ENCODE peak calls at places on chromosomes 7 and 10, in eight cellular contexts. U is GM10248, L is IMR-90, G is GM13976, H is activated B cell treated with CpG ODN at 0.5 μM for 24 hours, D is fibroblast of mammary gland, V is astrocyte of the spinal cord, R is body of pancreas. N is an unnamed sample.

GRCh38 chr7:92991190-92991589 is 126.6 kb downstream of the SAMD9 start:
- DNase-seq in U (no peak), H (no peak), V (no peak), G (no peak), L (no peak), R (no peak), D (no peak), N (no peak)

GRCh38 chr10:17348111-17349008 is 106.0 kb downstream of the ST8SIA6 start:
- DNase-seq in H (no peak), U (no peak), G (no peak), L (peak), D (peak), R (peak), V (peak), N (no peak)

GRCh38 chr7:333399-333776 is 43.4 kb downstream of the FOXL3 start:
- DNase-seq in D (no peak), V (peak), U (no peak), G (no peak), H (no peak), R (peak), L (no peak), N (no peak)

GRCh38 chr7:134605978-134606923 is 40.4 kb upstream of the BPGM start:
- DNase-seq in L (peak), G (peak), U (peak), H (no peak), V (peak), D (peak), R (peak), N (peak)

GRCh38 chr7:36573066-36573465 is 151.2 kb downstream of the AOAH start:
- DNase-seq in G (no peak), H (no peak), D (no peak), U (no peak), L (no peak), R (no peak), V (no peak), N (no peak)

GRCh38 chr7:116525298-116525912 is 569 bp downstream of the CAV1 start:
- DNase-seq in G (peak), V (no peak), U (peak), R (peak), L (no peak), H (no peak), D (no peak), N (peak)

GRCh38 chr7:35781200-35781701 is 19.6 kb upstream of the SEPTIN7 start:
- DNase-seq in R (no peak), L (peak), V (no peak), H (no peak), G (no peak), U (no peak), D (peak), N (no peak)

GRCh38 chr7:151690597-151690996 is 170.9 kb upstream of the RHEB start:
- DNase-seq in G (no peak), R (no peak), V (no peak), L (peak), D (peak), H (no peak), U (no peak), N (no peak)

GRCh38 chr7:120988591-120989299 is at the start of gene CPED1:
- DNase-seq in D (peak), G (peak), U (peak), V (peak), L (peak), R (peak), H (peak), N (peak)

GRCh38 chr10:4725917-4726606 is 99.9 kb upstream of the AKR1E2 start:
- DNase-seq in L (peak), V (peak), D (peak), G (no peak), U (no peak), R (no peak), H (no peak), N (no peak)

GRCh38 chr7:82241371-82241770 is 202.2 kb downstream of the CACNA2D1 start:
- DNase-seq in G (no peak), L (no peak), R (no peak), D (no peak), V (no peak), H (no peak), U (no peak), N (no peak)

GRCh38 chr7:132519936-132520335 is 56.3 kb downstream of the PLXNA4 start:
- DNase-seq in L (no peak), H (no peak), V (peak), G (no peak), D (no peak), R (no peak), U (no peak), N (no peak)

GRCh38 chr10:96857613-96858012 is 25.5 kb downstream of the LCOR start:
- DNase-seq in G (no peak), L (no peak), H (no peak), R (no peak), U (no peak), V (no peak), D (no peak), N (no peak)

GRCh38 chr10:25493122-25493893 is 318.5 kb downstream of the GPR158 start:
- DNase-seq in V (peak), U (no peak), L (peak), G (no peak), R (no peak), H (no peak), D (peak), N (no peak)

GRCh38 chr7:87413029-87413428 is 62.5 kb downstream of the ABCB4 start:
- DNase-seq in U (no peak), H (no peak), G (no peak), V (peak), L (peak), D (peak), R (no peak), N (no peak)

GRCh38 chr10:35208949-35209613 is 82.4 kb downstream of the CREM start:
- DNase-seq in V (no peak), H (no peak), G (no peak), D (no peak), R (no peak), U (no peak), L (no peak), N (no peak)

GRCh38 chr10:5811387-5811821 is 1.8 kb downstream of the GDI2 start:
- DNase-seq in V (peak), H (no peak), G (no peak), R (no peak), D (peak), U (no peak), L (peak), N (no peak)

GRCh38 chr10:78207776-78208175 is 174.1 kb downstream of the RPS24 start:
- DNase-seq in D (peak), V (peak), R (no peak), H (no peak), L (no peak), G (no peak), U (no peak), N (no peak)

GRCh38 chr10:108203905-108204527 is 1039.5 kb upstream of the SORCS1 start:
- DNase-seq in R (no peak), G (no peak), U (no peak), H (no peak), V (no peak), L (no peak), D (no peak), N (no peak)

GRCh38 chr10:111999205-111999914 is 184.2 kb downstream of the GPAM start:
- DNase-seq in H (no peak), R (no peak), U (no peak), G (no peak), V (no peak), L (no peak), D (no peak), N (no peak)

GRCh38 chr7:35026154-35026553 is 11.1 kb downstream of the DPY19L1 start:
- DNase-seq in U (no peak), H (no peak), R (no peak), G (no peak), V (no peak), L (no peak), D (no peak), N (no peak)

GRCh38 chr7:116834815-116835533 is 27.4 kb upstream of the CAPZA2 start:
- DNase-seq in U (no peak), G (no peak), R (peak), L (peak), V (peak), D (peak), H (no peak), N (no peak)

GRCh38 chr7:130151591-130152269 is 53.5 kb downstream of the TMEM209 start:
- DNase-seq in L (peak), U (no peak), R (no peak), G (no peak), V (no peak), D (peak), H (no peak), N (no peak)

GRCh38 chr7:122136639-122137253 is 7.3 kb downstream of the AASS start:
- DNase-seq in H (no peak), D (peak), U (no peak), V (peak), L (peak), G (no peak), R (no peak), N (no peak)

GRCh38 chr10:131259535-131259934 is 52.0 kb downstream of the TCERG1L start:
- DNase-seq in R (no peak), D (no peak), H (no peak), V (no peak), U (no peak), G (no peak), L (no peak), N (no peak)

GRCh38 chr7:146443102-146443501 is 326.5 kb downstream of the CNTNAP2 start:
- DNase-seq in R (no peak), U (no peak), G (no peak), L (no peak), V (no peak), D (no peak), H (no peak), N (no peak)

GRCh38 chr10:133276435-133277201 is at the start of gene ADAM8:
- DNase-seq in D (no peak), V (no peak), L (no peak), R (peak), U (peak), H (peak), G (peak), N (peak)

GRCh38 chr7:41508755-41509154 is 194.1 kb downstream of the INHBA start:
- DNase-seq in G (no peak), U (no peak), V (no peak), D (no peak), H (no peak), R (no peak), L (no peak), N (no peak)

GRCh38 chr10:118543714-118544400 is 51.6 kb downstream of the PRLHR start:
- DNase-seq in R (peak), H (no peak), V (peak), G (peak), U (peak), L (peak), D (peak), N (peak)
- TF ChIP-seq CTCF in R (peak), H (no peak), V (peak), G (peak), U (peak), L (peak), D (peak), N (peak)

GRCh38 chr10:119197921-119198320 is 9.4 kb upstream of the GRK5 start:
- DNase-seq in U (no peak), H (no peak), V (peak), D (peak), L (peak), R (no peak), G (no peak), N (no peak)

GRCh38 chr10:119201233-119201632 is 6.1 kb upstream of the GRK5 start:
- DNase-seq in V (no peak), U (no peak), L (no peak), D (no peak), H (no peak), R (no peak), G (no peak), N (no peak)

GRCh38 chr10:119199231-119199992 is 8.0 kb upstream of the GRK5 start:
- DNase-seq in V (peak), L (peak), D (peak), G (peak), U (peak), H (no peak), R (peak), N (peak)

GRCh38 chr10:119203006-119203405 is 4.4 kb upstream of the GRK5 start:
- DNase-seq in H (no peak), G (no peak), U (no peak), D (peak), R (no peak), L (peak), V (peak), N (no peak)

DNA sequence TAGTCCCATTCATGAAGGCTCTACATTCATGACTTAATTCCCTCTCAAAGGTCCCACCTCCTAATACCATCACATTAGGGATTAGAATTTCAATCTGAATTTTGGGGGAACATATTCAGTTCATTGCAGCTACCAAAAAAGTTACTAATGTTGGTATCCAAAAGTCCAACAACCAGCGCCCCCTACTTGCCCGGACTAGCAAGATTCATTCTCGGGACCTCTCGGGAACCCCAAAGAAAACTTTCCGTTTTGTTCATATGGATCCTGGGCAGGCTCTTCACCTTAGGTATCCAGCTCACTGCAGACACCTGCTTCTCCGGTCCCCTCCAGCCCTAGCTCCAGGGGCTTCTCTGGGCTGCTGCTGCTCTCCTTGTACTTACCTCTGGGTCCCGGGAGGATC is 8.9 kb upstream of the GRK5 start:
- DNase-seq in H (no peak), R (peak), D (no peak), V (no peak), L (no peak), G (peak), U (peak), N (no peak)
- TF ChIP-seq CTCF in H (no peak), R (peak), D (peak), V (peak), L (peak), G (peak), U (peak), N (peak)

GRCh38 chr7:52920977-52921376 is 114.5 kb upstream of the POM121L12 start:
- DNase-seq in G (no peak), H (no peak), V (no peak), U (no peak), D (no peak), R (no peak), L (no peak), N (no peak)

DNA sequence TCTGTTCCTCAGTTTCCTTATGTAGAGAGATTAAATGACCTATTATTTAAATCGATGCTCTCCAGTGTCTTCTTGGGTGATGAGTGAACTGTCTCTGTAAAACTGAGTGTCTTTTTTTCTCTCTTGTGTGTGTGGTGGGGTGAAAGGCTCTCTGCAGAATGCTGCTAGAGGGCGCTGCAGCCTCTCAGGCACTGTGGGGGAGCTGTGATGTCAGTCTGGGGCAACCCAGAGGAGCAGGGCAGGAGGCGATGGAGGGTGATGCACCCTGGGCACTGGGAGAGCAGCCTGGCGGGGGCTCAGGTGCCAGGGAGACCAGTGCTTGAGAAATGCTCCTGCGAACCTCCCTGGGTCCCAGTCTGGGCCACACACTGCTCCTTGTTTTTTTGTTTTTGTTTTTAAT is 110.1 kb upstream of the POM121L12 start:
- DNase-seq in G (no peak), L (no peak), U (no peak), V (no peak), D (no peak), R (no peak), H (no peak), N (no peak)
- TF ChIP-seq CTCF in G (no peak), L (no peak), U (no peak), V (no peak), D (no peak), R (no peak), H (no peak), N (no peak)

GRCh38 chr7:2554654-2555053 is 670 bp downstream of the BRAT1 start:
- DNase-seq in V (no peak), U (peak), R (no peak), H (no peak), G (peak), L (no peak), D (no peak), N (no peak)

GRCh38 chr7:2558620-2559282 is at the start of gene IQCE:
- DNase-seq in G (peak), D (peak), H (peak), R (peak), V (peak), U (peak), L (peak), N (peak)

GRCh38 chr7:2553831-2554581 is 1.3 kb downstream of the BRAT1 start:
- DNase-seq in V (no peak), G (no peak), R (no peak), U (no peak), D (no peak), H (no peak), L (no peak), N (no peak)

GRCh38 chr7:2553108-2553507 is 2.2 kb downstream of the BRAT1 start:
- DNase-seq in L (no peak), R (no peak), D (peak), H (no peak), U (no peak), G (no peak), V (no peak), N (no peak)

DNA sequence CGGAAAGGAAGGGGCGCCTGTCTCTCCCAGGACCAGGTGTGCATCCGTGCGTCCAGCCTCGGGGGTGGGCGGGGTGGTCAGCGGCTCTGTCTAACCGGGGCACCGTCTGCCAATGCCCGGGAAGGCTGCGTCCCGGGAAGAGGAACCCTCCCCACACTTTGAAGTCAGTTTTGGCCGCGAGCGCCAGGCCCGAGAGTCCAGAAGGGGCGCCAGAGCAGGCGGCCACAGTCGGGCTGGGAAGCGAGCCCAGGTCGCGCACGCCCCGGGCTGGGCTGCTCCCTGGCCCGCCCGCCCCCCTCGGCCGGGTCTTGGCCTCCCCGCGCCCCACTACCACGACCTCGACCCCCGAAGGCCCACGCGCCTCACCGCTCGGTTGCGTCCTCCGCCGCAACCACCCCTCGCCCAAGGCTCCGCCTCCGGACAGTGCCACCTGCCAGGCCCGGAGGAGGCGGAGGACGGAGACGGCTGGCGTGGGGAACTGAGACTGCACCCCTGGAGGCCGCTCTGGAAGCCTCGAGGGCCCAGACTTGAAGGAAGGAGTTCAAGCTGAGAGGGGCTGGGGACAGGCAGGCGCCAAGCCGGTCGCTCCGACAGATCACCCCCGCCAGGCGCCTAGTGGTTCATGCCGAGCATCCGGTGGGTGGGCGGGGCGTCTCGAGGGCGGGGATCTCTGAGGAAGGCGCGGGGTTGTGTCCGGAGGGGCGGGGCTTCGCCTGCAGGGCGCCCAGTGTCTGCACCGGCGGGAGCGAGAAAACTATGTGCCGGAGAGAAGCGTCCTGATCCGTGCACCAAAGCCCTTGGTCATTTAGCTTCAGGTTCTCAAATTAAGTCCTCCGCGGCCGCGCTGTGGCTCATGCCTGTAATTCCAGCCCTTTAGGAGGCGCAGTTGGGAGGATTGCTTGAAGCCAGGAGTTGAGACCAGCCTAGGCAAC is at the start of gene BRAT1:
- DNase-seq in H (peak), D (peak), R (peak), G (peak), V (peak), U (peak), L (peak), N (peak)
- TF ChIP-seq CTCF in H (no peak), D (peak), R (peak), G (peak), V (peak), U (peak), L (peak), N (peak)

GRCh38 chr10:94644352-94644751 is 39.2 kb upstream of the CYP2C18 start:
- DNase-seq in D (no peak), H (no peak), R (no peak), L (no peak), G (no peak), U (no peak), V (no peak), N (no peak)

GRCh38 chr10:94645285-94645684 is 38.2 kb upstream of the CYP2C18 start:
- DNase-seq in R (no peak), D (no peak), H (no peak), G (peak), L (no peak), V (no peak), U (peak), N (no peak)

GRCh38 chr10:94641480-94641879 is 42.0 kb upstream of the CYP2C18 start:
- DNase-seq in L (no peak), G (no peak), R (no peak), H (no peak), V (no peak), U (no peak), D (no peak), N (no peak)

GRCh38 chr10:94640562-94640961 is 43.0 kb upstream of the CYP2C18 start:
- DNase-seq in R (no peak), U (no peak), H (no peak), L (no peak), D (no peak), G (no peak), V (no peak), N (no peak)

GRCh38 chr10:94639902-94640301 is 43.6 kb upstream of the CYP2C18 start:
- DNase-seq in D (no peak), U (no peak), L (no peak), H (no peak), V (no peak), R (no peak), G (no peak), N (no peak)
- TF ChIP-seq CTCF in D (no peak), U (no peak), L (no peak), H (no peak), V (no peak), R (no peak), G (no peak), N (no peak)

N was measured in progenitor cell of endocrine pancreas.